ENCODE peak calls at places on chromosomes 7 and 10, in four cellular contexts. J is IMR-90, H is heart right ventricle, R is fibroblast of lung. I is an unnamed sample. For H3K4me1 and H3K36me3, the result is how much of the 10 kb centered on the place peaks cover.

GRCh38 chr7:140010194-140010895 is 52.4 kb downstream of the PARP12 start:
- DNase-seq in H (no peak), J (no peak), R (no peak), I (no peak)

GRCh38 chr7:27122075-27122910 is 8.3 kb downstream of the HOXA4 start:
- DNase-seq in J (peak), H (no peak), R (peak), I (no peak)

GRCh38 chr7:105016083-105017075 is 2.4 kb downstream of the KMT2E start:
- DNase-seq in R (peak), H (no peak), J (peak), I (no peak)

GRCh38 chr10:69087600-69088470 is at the start of gene SRGN:
- DNase-seq in R (peak), H (peak), J (peak), I (peak)

GRCh38 chr10:3785849-3786290 is 861 bp upstream of the KLF6 start:
- DNase-seq in R (peak), H (peak), J (peak), I (no peak)

GRCh38 chr10:124589491-124590006 is 127.9 kb downstream of the LHPP start:
- DNase-seq in J (no peak), R (peak), H (no peak), I (no peak)

GRCh38 chr10:119252051-119252465 is 44.7 kb downstream of the GRK5 start:
- DNase-seq in J (peak), H (no peak), R (peak), I (no peak)

GRCh38 chr7:134562136-134562535 is 13.2 kb downstream of the AKR1B15 start:
- DNase-seq in H (no peak), R (peak), J (peak), I (no peak)

GRCh38 chr10:20698837-20699236 is 198.3 kb downstream of the NEBL start:
- DNase-seq in H (no peak), R (no peak), J (no peak), I (no peak)

GRCh38 chr7:153087498-153087897 is 327.9 kb downstream of the ACTR3B start:
- DNase-seq in J (no peak), R (no peak), H (no peak), I (no peak)

GRCh38 chr10:105974803-105975456 is 1189.6 kb downstream of the SORCS1 start:
- DNase-seq in H (peak), R (no peak), J (peak), I (no peak)

GRCh38 chr10:25294032-25294926 is 119.5 kb downstream of the GPR158 start:
- DNase-seq in J (peak), R (peak), H (no peak), I (no peak)

GRCh38 chr7:155602156-155602555 is 42.3 kb upstream of the RBM33 start:
- DNase-seq in H (no peak), J (no peak), R (no peak), I (no peak)

GRCh38 chr7:101058355-101058754 is 26.9 kb upstream of the TRIM56 start:
- DNase-seq in H (peak), J (peak), R (peak), I (no peak)

GRCh38 chr7:157444011-157444842 is 107.4 kb downstream of the DNAJB6 start:
- DNase-seq in H (no peak), J (no peak), R (no peak), I (no peak)

GRCh38 chr10:36538945-36539586 is 586.3 kb upstream of the ANKRD30A start:
- DNase-seq in R (peak), H (peak), J (peak), I (no peak)

GRCh38 chr7:78734626-78735025 is 718.8 kb downstream of the MAGI2 start:
- DNase-seq in J (no peak), R (no peak), H (no peak), I (no peak)

GRCh38 chr7:27933691-27934565 is 194.0 kb downstream of the TAX1BP1 start:
- DNase-seq in R (peak), H (no peak), J (no peak), I (no peak)

GRCh38 chr7:103988468-103989199 is 824 bp downstream of the RELN start:
- DNase-seq in J (no peak), H (no peak), R (peak), I (no peak)

GRCh38 chr10:73763343-73763742 is 18.5 kb upstream of the CHCHD1 start:
- DNase-seq in R (no peak), H (no peak), J (no peak), I (no peak)

GRCh38 chr7:79096361-79096805 is 357.1 kb downstream of the MAGI2 start:
- DNase-seq in R (peak), J (peak), H (no peak), I (no peak)

GRCh38 chr7:9870674-9871073 is 1103.0 kb upstream of the PHF14 start:
- DNase-seq in H (no peak), R (no peak), J (no peak), I (no peak)

GRCh38 chr10:119550802-119551201 is 8.3 kb upstream of the RGS10 start:
- DNase-seq in H (no peak), R (no peak), J (no peak), I (no peak)

GRCh38 chr10:101091546-101092290 is 29.9 kb downstream of the KAZALD1 start:
- DNase-seq in H (no peak), R (no peak), J (no peak), I (no peak)

GRCh38 chr10:93334901-93335312 is 147.2 kb downstream of the MYOF start:
- DNase-seq in R (peak), J (peak), H (no peak), I (no peak)

GRCh38 chr7:28688651-28689050 is 269.5 kb downstream of the TRIL start:
- DNase-seq in H (peak), R (peak), J (peak), I (no peak)

GRCh38 chr10:105062881-105063280 is 421.8 kb downstream of the SORCS3 start:
- DNase-seq in H (no peak), J (no peak), R (peak), I (no peak)

GRCh38 chr7:42854521-42855118 is 57.2 kb downstream of the C7orf25 start:
- DNase-seq in J (no peak), R (no peak), H (no peak), I (no peak)

GRCh38 chr10:102781089-102781920 is 37.6 kb downstream of the WBP1L start:
- DNase-seq in H (peak), J (no peak), R (no peak), I (no peak)

GRCh38 chr7:1811850-1812692 is 142.0 kb downstream of the ELFN1 start:
- DNase-seq in J (no peak), H (no peak), R (no peak), I (no peak)

GRCh38 chr7:107009846-107010203 is 34.7 kb upstream of the PRKAR2B start:
- DNase-seq in J (no peak), R (no peak), H (no peak), I (no peak)

GRCh38 chr7:133542209-133542780 is 289.4 kb downstream of the EXOC4 start:
- DNase-seq in H (no peak), J (no peak), R (no peak), I (no peak)

DNA sequence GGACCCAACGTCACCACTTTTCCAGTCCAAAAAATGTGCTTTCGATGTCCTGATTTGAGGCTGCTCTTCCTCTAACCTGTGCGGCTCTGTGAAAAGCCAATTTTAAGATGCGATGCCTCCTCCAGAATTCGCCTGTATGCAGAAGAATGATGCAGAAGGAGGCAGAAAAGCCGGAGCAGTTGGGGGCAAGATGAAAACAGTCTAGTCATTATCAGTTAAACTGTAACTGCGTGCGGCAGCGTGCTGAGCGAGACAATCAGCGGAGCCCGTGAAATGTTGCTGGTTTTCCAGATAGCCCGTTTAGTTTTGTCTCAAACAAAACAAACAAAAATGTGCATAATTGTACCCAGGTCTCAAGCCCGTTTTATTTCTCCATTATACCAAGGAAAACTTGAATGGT is 137.0 kb upstream of the FGFR2 start:
- DNase-seq in R (no peak), H (no peak), J (no peak), I (no peak)
- H3K4me3 ChIP-seq in R (no peak), H (no peak), J (no peak), I (no peak)

GRCh38 chr7:114969096-114969495 is 47.2 kb downstream of the MDFIC start:
- DNase-seq in R (no peak), H (no peak), J (no peak), I (no peak)

GRCh38 chr7:114970308-114970707 is 48.4 kb downstream of the MDFIC start:
- DNase-seq in J (no peak), R (no peak), H (no peak), I (no peak)

GRCh38 chr7:114970732-114971131 is 48.8 kb downstream of the MDFIC start:
- DNase-seq in H (no peak), R (no peak), J (no peak), I (no peak)

GRCh38 chr7:114966156-114966555 is 44.3 kb downstream of the MDFIC start:
- DNase-seq in R (no peak), H (no peak), J (no peak), I (no peak)
- H3K4me1 ChIP-seq in R (under half), H (under half), J (under half), I (under half)

DNA sequence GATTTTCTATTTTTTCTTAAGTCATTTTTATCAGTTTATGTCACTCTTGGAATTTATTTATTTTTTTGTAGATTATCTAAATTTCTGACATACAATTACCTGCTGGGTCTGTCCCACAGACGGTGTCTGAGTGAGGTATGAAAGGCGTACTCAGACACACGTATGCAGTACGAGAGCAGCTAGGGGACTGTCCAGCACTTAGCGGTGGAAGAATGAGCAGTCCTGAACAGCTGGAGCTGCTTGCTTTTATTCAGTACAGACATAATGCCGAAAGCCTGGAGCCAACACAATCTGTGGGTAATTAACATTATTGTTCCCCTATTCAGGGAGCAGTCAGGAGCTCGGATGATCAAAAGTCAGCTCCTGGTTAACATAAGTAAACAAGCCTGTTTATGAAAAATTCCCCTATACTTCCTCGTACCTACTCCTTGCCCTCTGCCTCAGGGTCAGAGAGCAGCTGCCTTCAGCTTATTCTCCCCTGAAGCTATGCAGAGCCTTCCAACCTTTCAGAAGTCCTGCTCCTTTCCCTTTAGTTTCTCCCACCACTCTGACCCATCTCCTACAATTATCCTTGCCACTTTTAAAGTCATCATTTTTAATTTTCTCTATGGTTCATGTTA is 488.0 kb upstream of the POM121L12 start:
- DNase-seq in R (no peak), H (no peak), J (no peak), I (no peak)
- H3K36me3 ChIP-seq in R (under half), H (under half), J (under half), I (under half)

DNA sequence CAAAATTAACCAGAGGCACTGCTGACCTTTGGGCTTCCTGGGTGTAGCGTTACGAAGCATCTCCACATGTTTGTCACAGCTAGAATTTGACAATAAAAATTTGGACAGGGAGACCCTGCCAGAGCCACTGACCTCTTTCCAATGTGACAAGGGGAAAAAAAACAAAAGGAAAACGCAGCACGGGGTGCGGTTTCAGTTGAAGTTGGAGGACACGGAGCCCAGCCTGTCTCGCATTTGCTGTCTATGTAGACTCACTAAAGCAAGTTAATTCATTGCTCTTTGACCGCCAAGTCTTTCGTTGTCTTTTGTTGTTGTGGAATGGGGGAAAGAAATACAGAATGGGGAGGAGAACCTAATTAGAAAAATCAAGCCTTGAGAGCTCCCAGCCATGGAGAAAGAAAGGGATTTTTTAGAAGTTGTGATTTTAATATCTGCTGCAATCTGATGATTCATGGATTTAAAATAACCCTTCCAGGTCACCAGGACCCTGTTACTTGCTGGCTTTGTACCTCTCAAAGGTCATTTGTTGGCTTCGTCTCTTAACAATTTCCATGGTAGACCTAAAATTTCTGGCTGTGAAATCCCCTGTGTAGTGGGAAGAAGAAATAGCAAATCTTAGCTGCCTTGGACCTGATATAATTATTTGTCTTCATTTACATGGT is 78.5 kb downstream of the TCF7L2 start:
- DNase-seq in H (no peak), J (no peak), R (no peak), I (no peak)
- H3K4me3 ChIP-seq in H (peak), J (no peak), R (no peak), I (peak)

GRCh38 chr10:8054243-8054497 is 318 bp upstream of the GATA3 start:
- DNase-seq in J (no peak), R (peak), H (no peak), I (no peak)
- H3K4me1 ChIP-seq in J (under half), R (under half), H (half or more), I (under half)